ENCODE peak calls at places on chromosomes 7 and 10, in five cellular contexts. V, P, K, F and H are unnamed samples.

GRCh38 chr7:45230611-45231165 is 73.1 kb downstream of the RAMP3 start:
- DNase-seq in V (no peak), P (no peak), F (no peak), K (no peak), H (no peak)

GRCh38 chr7:151315038-151315655 is 26.5 kb upstream of the NUB1 start:
- DNase-seq in P (peak), F (peak), V (peak), K (peak), H (no peak)

GRCh38 chr10:73406863-73407262 is 7.0 kb downstream of the ANXA7 start:
- DNase-seq in K (no peak), P (no peak), F (no peak), V (no peak), H (no peak)

GRCh38 chr10:34960983-34961382 is 129.2 kb downstream of the CUL2 start:
- DNase-seq in P (peak), F (peak), V (peak), K (no peak), H (no peak)

GRCh38 chr7:29500719-29501118 is 62.9 kb upstream of the PRR15 start:
- DNase-seq in F (no peak), V (no peak), K (no peak), P (no peak), H (no peak)

GRCh38 chr7:51307811-51308737 is 8.5 kb downstream of the COBL start:
- DNase-seq in K (no peak), F (peak), V (no peak), P (no peak), H (no peak)

GRCh38 chr10:59644841-59645240 is 64.8 kb downstream of the SLC16A9 start:
- DNase-seq in F (no peak), V (no peak), K (no peak), P (no peak), H (no peak)

GRCh38 chr10:110637558-110638053 is 6.5 kb upstream of the RBM20 start:
- DNase-seq in P (no peak), V (no peak), K (no peak), F (peak), H (no peak)

GRCh38 chr7:94410471-94411466 is 16.1 kb downstream of the COL1A2 start:
- DNase-seq in V (no peak), K (no peak), F (no peak), P (no peak), H (no peak)